ENCODE peak calls at places on chromosomes 3 and 15, in five cellular contexts. One of them, this sample, is unnamed.
A peak's percentile ranks its signal among the peaks of the same experiment; 100 is the strongest.

GRCh38 chr15:101172421-101173097 is 79.3 kb downstream of the CHSY1 start:
- DNase-seq in A549: no peak
- DNase-seq in transverse colon: no peak
- DNase-seq in esophagus squamous epithelium: no peak
- DNase-seq in endothelial cell of umbilical vein: no peak
- DNase-seq in this sample: no peak

GRCh38 chr3:37912052-37912733 is 50.5 kb downstream of the CTDSPL start:
- DNase-seq in A549: no peak
- DNase-seq in esophagus squamous epithelium: no peak
- DNase-seq in endothelial cell of umbilical vein: no peak
- DNase-seq in transverse colon: no peak
- DNase-seq in this sample: no peak

GRCh38 chr3:194640829-194641228 is 7.6 kb upstream of the TMEM44 start:
- DNase-seq in esophagus squamous epithelium: no peak
- DNase-seq in transverse colon: no peak
- DNase-seq in A549: peak; percentile 29
- DNase-seq in endothelial cell of umbilical vein: peak; percentile 79
- DNase-seq in this sample: no peak

GRCh38 chr3:133362539-133362938 is 37.3 kb upstream of the BFSP2 start:
- DNase-seq in transverse colon: no peak
- DNase-seq in endothelial cell of umbilical vein: no peak
- DNase-seq in esophagus squamous epithelium: no peak
- DNase-seq in A549: no peak
- DNase-seq in this sample: no peak

GRCh38 chr15:94000603-94001002 is 230.8 kb upstream of the MCTP2 start:
- DNase-seq in transverse colon: no peak
- DNase-seq in A549: no peak
- DNase-seq in esophagus squamous epithelium: no peak
- DNase-seq in endothelial cell of umbilical vein: no peak
- DNase-seq in this sample: no peak

GRCh38 chr15:72339777-72340177 is 19.8 kb upstream of the CELF6 start:
- DNase-seq in transverse colon: no peak
- DNase-seq in A549: peak; percentile 89
- DNase-seq in endothelial cell of umbilical vein: peak; percentile 75
- DNase-seq in esophagus squamous epithelium: no peak
- DNase-seq in this sample: no peak

GRCh38 chr3:127722928-127723603 is 50.3 kb downstream of the ABTB1 start:
- DNase-seq in endothelial cell of umbilical vein: no peak
- DNase-seq in A549: no peak
- DNase-seq in esophagus squamous epithelium: no peak
- DNase-seq in transverse colon: no peak
- DNase-seq in this sample: no peak

GRCh38 chr3:124372784-124373183 is 357.5 kb upstream of the UMPS start:
- DNase-seq in A549: no peak
- DNase-seq in transverse colon: no peak
- DNase-seq in esophagus squamous epithelium: no peak
- DNase-seq in endothelial cell of umbilical vein: no peak
- DNase-seq in this sample: no peak

GRCh38 chr15:80152180-80152895 is 461 bp upstream of the FAH start:
- DNase-seq in esophagus squamous epithelium: peak; percentile 82
- DNase-seq in endothelial cell of umbilical vein: peak; percentile 86
- DNase-seq in transverse colon: peak; percentile 98
- DNase-seq in A549: peak; percentile 97
- DNase-seq in this sample: peak; percentile 99

GRCh38 chr15:80153900-80154299 is 1.1 kb downstream of the FAH start:
- DNase-seq in transverse colon: no peak
- DNase-seq in endothelial cell of umbilical vein: no peak
- DNase-seq in esophagus squamous epithelium: no peak
- DNase-seq in A549: no peak
- DNase-seq in this sample: no peak

GRCh38 chr15:80154336-80154735 is 1.5 kb downstream of the FAH start:
- DNase-seq in transverse colon: no peak
- DNase-seq in esophagus squamous epithelium: no peak
- DNase-seq in A549: no peak
- DNase-seq in endothelial cell of umbilical vein: no peak
- DNase-seq in this sample: no peak

GRCh38 chr15:80151576-80151975 is 1.2 kb upstream of the FAH start:
- DNase-seq in transverse colon: no peak
- DNase-seq in endothelial cell of umbilical vein: no peak
- DNase-seq in esophagus squamous epithelium: no peak
- DNase-seq in A549: no peak
- DNase-seq in this sample: no peak

GRCh38 chr15:80152896-80153876 is at the start of gene FAH:
- DNase-seq in A549: no peak
- DNase-seq in transverse colon: peak; percentile 36
- DNase-seq in esophagus squamous epithelium: no peak
- DNase-seq in endothelial cell of umbilical vein: peak; percentile 60
- DNase-seq in this sample: no peak
- TF ChIP-seq POLR2A in A549: peak; percentile 52
- TF ChIP-seq POLR2A in transverse colon: peak; percentile 36
- TF ChIP-seq POLR2A in esophagus squamous epithelium: no peak
- TF ChIP-seq POLR2A in endothelial cell of umbilical vein: no peak
- TF ChIP-seq POLR2A in this sample: peak; percentile 15

DNA sequence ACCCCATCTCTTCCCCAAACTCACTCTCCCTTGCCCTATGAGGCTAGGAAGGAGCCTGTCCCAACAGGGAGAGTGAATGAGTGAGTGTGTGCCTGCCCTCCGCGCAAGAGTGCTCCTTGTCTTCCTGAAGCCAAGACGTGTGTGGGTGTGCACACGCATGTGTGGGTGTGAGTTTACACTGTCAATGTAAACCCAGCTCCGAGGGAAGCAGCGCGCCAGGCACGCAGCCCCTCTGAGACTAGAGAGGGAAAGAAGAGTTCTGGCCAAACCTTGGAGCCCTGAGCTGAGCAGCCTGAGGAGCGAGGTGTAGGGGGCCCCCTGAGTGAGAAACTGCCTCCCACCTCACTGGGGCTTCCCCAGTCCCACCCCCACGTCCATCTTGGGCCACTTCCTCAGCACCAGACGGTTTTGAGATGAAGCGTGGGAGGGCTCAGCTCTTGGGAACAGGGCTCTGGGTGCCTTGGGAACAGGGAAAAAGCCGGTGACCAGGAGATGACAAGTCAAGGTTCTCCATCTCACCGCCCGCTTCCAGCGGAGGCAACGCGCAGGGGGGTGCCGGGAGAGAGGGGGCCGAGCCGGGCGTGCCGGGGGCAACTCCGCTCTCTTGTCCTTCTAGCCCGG is 5.1 kb downstream of the MECOM start:
- DNase-seq in transverse colon: no peak
- DNase-seq in endothelial cell of umbilical vein: peak; percentile 70
- DNase-seq in A549: no peak
- DNase-seq in esophagus squamous epithelium: no peak
- DNase-seq in this sample: no peak
- H3K4me1 ChIP-seq in transverse colon: peaks cover 28% of the 10 kb centered on the region
- H3K4me1 ChIP-seq in endothelial cell of umbilical vein: peaks cover 34% of the 10 kb centered on the region
- H3K4me1 ChIP-seq in A549: peaks cover 13% of the 10 kb centered on the region
- H3K4me1 ChIP-seq in esophagus squamous epithelium: peaks cover 30% of the 10 kb centered on the region
- H3K4me1 ChIP-seq in this sample: peaks cover 46% of the 10 kb centered on the region

DNA sequence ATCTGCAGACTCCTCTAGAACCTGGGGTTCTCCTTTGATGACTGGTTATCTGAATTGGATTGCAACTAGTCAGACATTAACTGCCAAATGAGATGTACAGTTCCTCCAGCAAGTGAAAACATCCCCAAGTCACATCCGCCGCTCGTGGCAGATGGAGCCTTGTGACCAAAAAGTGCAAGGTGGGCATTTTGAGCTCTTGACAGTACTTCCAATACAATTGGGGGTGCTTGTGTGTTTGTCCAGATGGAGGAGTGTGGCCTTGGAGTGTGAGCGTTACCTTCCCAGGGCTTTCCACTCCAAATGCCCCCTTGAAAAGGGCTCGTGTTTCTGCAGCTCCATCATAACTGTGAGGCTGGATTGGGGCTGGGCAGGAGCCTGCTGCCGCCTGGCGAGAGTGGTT is 21.3 kb downstream of the MRPS25 start:
- DNase-seq in transverse colon: no peak
- DNase-seq in endothelial cell of umbilical vein: peak; percentile 7
- DNase-seq in A549: no peak
- DNase-seq in esophagus squamous epithelium: no peak
- DNase-seq in this sample: no peak
- TF ChIP-seq POLR2A in transverse colon: no peak
- TF ChIP-seq POLR2A in endothelial cell of umbilical vein: no peak
- TF ChIP-seq POLR2A in A549: no peak
- TF ChIP-seq POLR2A in esophagus squamous epithelium: no peak
- TF ChIP-seq POLR2A in this sample: no peak

DNA sequence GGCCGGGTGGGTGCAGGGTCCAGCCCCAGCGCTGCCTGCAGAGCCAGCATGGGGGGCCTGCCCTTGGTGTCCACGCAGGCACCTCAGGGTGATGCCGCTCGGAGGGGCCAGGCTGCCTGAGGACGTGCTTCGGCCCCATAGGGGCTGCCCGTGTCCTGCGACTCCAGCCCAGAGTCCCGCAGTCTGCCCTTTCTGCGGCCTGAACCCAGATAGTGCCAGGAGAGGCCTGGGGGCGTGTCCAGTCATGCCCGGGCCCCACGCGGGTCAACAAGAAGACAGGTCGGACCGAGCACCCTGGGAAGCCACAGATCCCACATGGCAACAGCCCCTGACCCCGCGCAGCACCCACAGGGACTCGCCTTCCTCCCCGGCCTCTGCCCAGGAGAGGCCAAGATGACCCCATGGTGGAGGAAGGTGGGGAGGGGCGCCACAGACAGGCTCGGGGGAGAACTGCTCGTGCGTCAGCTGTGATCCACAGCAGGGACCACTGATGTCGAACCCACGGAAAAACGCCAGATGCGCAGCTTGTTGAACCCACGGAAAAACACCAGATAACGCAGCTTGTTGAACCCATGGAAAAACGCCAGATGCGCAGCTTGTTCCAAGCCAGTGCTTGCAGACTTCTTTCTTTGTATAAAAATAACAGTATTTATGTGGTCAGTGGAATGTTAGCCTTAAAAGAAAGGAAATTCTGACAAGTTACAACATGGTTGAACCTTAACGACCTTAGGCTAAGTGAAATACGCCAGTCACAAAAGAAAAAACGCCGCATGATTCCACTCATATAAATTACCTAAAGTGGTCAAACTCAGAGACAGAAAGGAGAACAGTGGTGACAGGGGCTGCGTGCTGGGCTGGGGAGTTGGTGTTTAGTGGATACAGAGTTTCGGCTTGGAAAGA is 28.5 kb downstream of the CYFIP1 start:
- DNase-seq in A549: no peak
- DNase-seq in endothelial cell of umbilical vein: no peak
- DNase-seq in transverse colon: no peak
- DNase-seq in esophagus squamous epithelium: no peak
- DNase-seq in this sample: no peak
- H3K4me1 ChIP-seq in A549: no peaks in the 10 kb centered on the region
- H3K4me1 ChIP-seq in endothelial cell of umbilical vein: peaks cover 24% of the 10 kb centered on the region
- H3K4me1 ChIP-seq in transverse colon: peaks cover 12% of the 10 kb centered on the region
- H3K4me1 ChIP-seq in esophagus squamous epithelium: peaks cover 59% of the 10 kb centered on the region
- H3K4me1 ChIP-seq in this sample: peaks cover 96% of the 10 kb centered on the region

GRCh38 chr15:96330450-96331140 is at the start of gene NR2F2:
- DNase-seq in esophagus squamous epithelium: peak; percentile 47
- DNase-seq in endothelial cell of umbilical vein: peak; percentile 98
- DNase-seq in transverse colon: peak; percentile 94
- DNase-seq in A549: peak; percentile 98
- DNase-seq in this sample: peak; percentile 98
- TF ChIP-seq POLR2A in esophagus squamous epithelium: peak; percentile 26
- TF ChIP-seq POLR2A in endothelial cell of umbilical vein: peak; percentile 99
- TF ChIP-seq POLR2A in transverse colon: peak; percentile 95
- TF ChIP-seq POLR2A in A549: peak; percentile 63
- TF ChIP-seq POLR2A in this sample: peak; percentile 32